ENCODE peak calls at places on chromosomes 4 and X, in nine cellular contexts. C, W, Q, M, N, H, R, G and O are unnamed samples.

GRCh38 chrX:20742106-20742505 is 475.4 kb upstream of the RPS6KA3 start:
- DNase-seq in C (no peak), W (no peak), Q (no peak), M (no peak), N (no peak), H (no peak), R (no peak), G (no peak), O (peak)

GRCh38 chr4:142238589-142238988 is 602.2 kb downstream of the IL15 start:
- DNase-seq in C (no peak), W (no peak), Q (no peak), M (no peak), N (no peak), H (no peak), R (no peak), G (no peak), O (peak)

GRCh38 chr4:89024051-89024675 is 32.8 kb downstream of the FAM13A start:
- DNase-seq in C (peak), W (no peak), Q (peak), M (peak), N (peak), H (peak), R (no peak), G (peak), O (peak)

GRCh38 chrX:30931920-30932319 is 42.9 kb upstream of the TAB3 start:
- DNase-seq in C (no peak), W (no peak), Q (no peak), M (no peak), N (no peak), H (no peak), R (no peak), G (no peak), O (no peak)

GRCh38 chr4:8340721-8341680 is 71.4 kb downstream of the HTRA3 start:
- DNase-seq in C (peak), W (no peak), Q (no peak), M (no peak), N (no peak), H (no peak), R (peak), G (no peak), O (peak)

GRCh38 chrX:136220535-136220934 is 30.7 kb downstream of the MAP7D3 start:
- DNase-seq in C (no peak), W (no peak), Q (no peak), M (no peak), N (no peak), H (no peak), R (no peak), G (no peak), O (no peak)

GRCh38 chr4:67446811-67447210 is 98.5 kb downstream of the CENPC start:
- DNase-seq in C (no peak), W (no peak), Q (no peak), M (no peak), N (no peak), H (no peak), R (no peak), G (no peak), O (no peak)

GRCh38 chr4:175346381-175346780 is 428.2 kb downstream of the ADAM29 start:
- DNase-seq in C (no peak), W (no peak), Q (no peak), M (no peak), N (no peak), H (no peak), R (no peak), G (no peak), O (peak)

GRCh38 chr4:80049813-80050534 is 23.1 kb downstream of the ANTXR2 start:
- DNase-seq in C (no peak), W (no peak), Q (no peak), M (no peak), N (no peak), H (no peak), R (no peak), G (no peak), O (no peak)

GRCh38 chr4:166143227-166143626 is 270.2 kb downstream of the TLL1 start:
- DNase-seq in C (no peak), W (no peak), Q (no peak), M (no peak), N (no peak), H (no peak), R (no peak), G (no peak), O (peak)

GRCh38 chr4:1193206-1194027 is 21.0 kb upstream of the SPON2 start:
- DNase-seq in C (no peak), W (no peak), Q (no peak), M (no peak), N (no peak), H (no peak), R (no peak), G (no peak), O (no peak)